ENCODE peak calls at places on chromosome 15, in ten cellular contexts. P is fibroblast of lung, B is left lung, F is astrocyte, A is pancreas, U is hepatocyte, Y is thyroid gland, R is neural progenitor cell, Q is H9, L is Peyer's patch. C is an unnamed sample. For H3K4me1, the result is how much of the 10 kb centered on the place peaks cover.

GRCh38 chr15:36495464-36495863 is 84.0 kb upstream of the CDIN1 start:
- DNase-seq in P (no peak), B (no peak), F (peak), A (no peak), U (no peak), Y (no peak), R (no peak), Q (no peak), L (no peak), C (no peak)

GRCh38 chr15:80494311-80494710 is 90.1 kb downstream of the ARNT2 start:
- DNase-seq in P (peak), B (no peak), F (peak), A (no peak), U (no peak), Y (no peak), R (no peak), Q (no peak), L (no peak), C (peak)

GRCh38 chr15:57213783-57214366 is 162.4 kb upstream of the CGNL1 start:
- DNase-seq in P (peak), B (no peak), F (peak), A (no peak), U (peak), Y (no peak), R (peak), Q (no peak), L (no peak), C (peak)

GRCh38 chr15:99507016-99507731 is 58.6 kb upstream of the MEF2A start:
- DNase-seq in P (peak), B (no peak), F (peak), A (no peak), U (peak), Y (no peak), R (no peak), Q (no peak), L (no peak), C (no peak)

GRCh38 chr15:78046796-78047341 is 30.6 kb downstream of the TBC1D2B start:
- DNase-seq in P (no peak), B (no peak), F (no peak), A (no peak), U (no peak), Y (peak), R (no peak), Q (no peak), L (no peak), C (no peak)

GRCh38 chr15:61157933-61158332 is 71.2 kb downstream of the RORA start:
- DNase-seq in P (peak), B (peak), F (no peak), A (no peak), U (no peak), Y (peak), R (no peak), Q (no peak), L (no peak), C (no peak)

GRCh38 chr15:39641187-39641889 is 60.5 kb downstream of the THBS1 start:
- DNase-seq in P (no peak), B (no peak), F (peak), A (no peak), U (no peak), Y (no peak), R (no peak), Q (no peak), L (no peak), C (no peak)

GRCh38 chr15:71564217-71564616 is 246.1 kb upstream of the NR2E3 start:
- DNase-seq in P (no peak), B (no peak), F (no peak), A (no peak), U (no peak), Y (no peak), R (no peak), Q (no peak), L (no peak), C (no peak)

GRCh38 chr15:45993072-45993471 is 358.2 kb downstream of the SQOR start:
- DNase-seq in P (no peak), B (no peak), F (no peak), A (no peak), U (no peak), Y (no peak), R (no peak), Q (no peak), L (no peak), C (no peak)

GRCh38 chr15:60589253-60589652 is 110.3 kb upstream of the ICE2 start:
- DNase-seq in P (no peak), B (no peak), F (no peak), A (no peak), U (no peak), Y (no peak), R (no peak), Q (no peak), L (peak), C (no peak)

GRCh38 chr15:29115093-29115991 is 154.3 kb downstream of the NSMCE3 start:
- DNase-seq in P (peak), B (no peak), F (no peak), A (no peak), U (peak), Y (peak), R (peak), Q (peak), L (no peak), C (no peak)

GRCh38 chr15:41115088-41115651 is 910 bp downstream of the INO80 start:
- DNase-seq in P (peak), B (no peak), F (peak), A (no peak), U (peak), Y (no peak), R (peak), Q (peak), L (no peak), C (no peak)
- TF ChIP-seq CTCF in P (peak), B (no peak), F (peak), A (no peak), U (peak), Y (no peak), R (peak), Q (peak), L (no peak), C (no peak)

GRCh38 chr15:93035953-93036810 is 52.8 kb downstream of the RGMA start:
- DNase-seq in P (peak), B (peak), F (no peak), A (no peak), U (peak), Y (peak), R (peak), Q (peak), L (no peak), C (peak)

GRCh38 chr15:93034512-93034911 is 54.5 kb downstream of the RGMA start:
- DNase-seq in P (no peak), B (no peak), F (no peak), A (no peak), U (no peak), Y (no peak), R (no peak), Q (no peak), L (no peak), C (no peak)

GRCh38 chr15:93033434-93034045 is 55.5 kb downstream of the RGMA start:
- DNase-seq in P (no peak), B (no peak), F (no peak), A (no peak), U (no peak), Y (no peak), R (no peak), Q (no peak), L (no peak), C (no peak)

GRCh38 chr15:93036922-93037321 is 52.1 kb downstream of the RGMA start:
- DNase-seq in P (no peak), B (no peak), F (no peak), A (no peak), U (no peak), Y (peak), R (no peak), Q (peak), L (no peak), C (no peak)

GRCh38 chr15:93035092-93035915 is 53.7 kb downstream of the RGMA start:
- DNase-seq in P (no peak), B (peak), F (no peak), A (no peak), U (no peak), Y (no peak), R (no peak), Q (no peak), L (no peak), C (no peak)
- H3K4me1 ChIP-seq in P (under half), B (under half), F (under half), A (under half), U (under half), Y (under half), R (under half), Q (under half), L (under half), C (under half)

DNA sequence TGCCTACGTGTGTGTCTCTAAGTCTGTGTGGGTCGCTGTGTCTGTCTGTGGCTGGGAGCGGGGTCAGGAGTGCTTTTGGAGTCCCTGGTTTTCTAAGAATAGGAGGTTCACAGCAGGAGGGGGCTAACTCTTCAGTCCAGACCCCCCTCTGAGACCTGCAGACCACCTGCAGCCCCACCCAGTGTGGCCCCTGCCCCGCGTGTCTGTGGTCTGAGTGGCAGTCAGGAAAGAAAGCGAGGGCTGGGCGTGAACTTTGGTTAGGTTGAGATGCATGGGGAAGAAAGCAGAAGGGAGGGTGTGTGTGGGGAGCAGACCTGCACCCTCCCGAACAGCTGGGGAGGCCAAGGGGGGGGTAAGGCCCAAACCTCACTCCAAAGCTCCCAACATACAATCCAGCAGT is 144.9 kb upstream of the TPM1 start:
- DNase-seq in P (no peak), B (no peak), F (no peak), A (no peak), U (no peak), Y (no peak), R (no peak), Q (no peak), L (no peak), C (no peak)
- H3K27ac ChIP-seq in P (no peak), B (no peak), F (peak), A (peak), U (peak), Y (no peak), R (no peak), Q (no peak), L (no peak), C (peak)

DNA sequence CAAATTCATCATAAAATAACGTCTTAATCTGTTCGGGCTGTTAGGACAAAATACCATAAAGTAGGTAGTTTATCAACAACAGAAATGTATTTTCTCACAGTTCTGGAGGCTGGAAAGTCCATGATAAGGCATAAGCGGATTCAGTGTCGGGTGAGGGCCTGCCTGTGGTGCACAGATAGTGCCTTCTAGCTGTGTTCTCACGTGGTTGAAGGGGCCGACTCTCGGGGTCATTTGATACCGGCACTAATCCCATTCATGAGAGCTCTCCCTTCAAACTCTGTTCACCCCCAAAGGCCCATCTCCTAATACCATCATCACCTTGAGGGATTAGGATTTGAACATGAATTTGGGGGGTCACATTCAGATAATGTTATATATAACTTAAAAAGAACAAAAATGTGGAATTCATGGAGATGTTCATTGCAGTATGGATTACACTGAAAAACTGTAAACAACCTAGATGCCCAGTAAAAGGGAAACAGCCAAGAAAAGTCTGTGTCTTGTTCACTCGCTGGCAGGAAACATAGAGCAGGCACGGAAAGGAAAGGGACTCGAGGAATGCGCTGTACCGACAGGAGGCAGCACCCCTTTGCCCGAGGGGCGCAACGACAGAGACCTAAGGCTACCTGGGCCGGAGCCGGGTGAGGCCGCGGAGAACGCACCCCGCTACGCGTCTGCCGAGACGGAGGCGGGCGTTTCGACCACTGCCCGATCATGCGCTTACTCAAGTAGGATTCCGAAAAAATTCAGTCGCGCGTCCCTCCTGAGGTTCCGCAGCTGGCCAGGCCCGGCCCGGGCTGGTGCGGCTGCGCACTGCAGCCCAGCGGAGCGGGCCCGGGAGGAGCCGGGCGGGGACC is 1.1 kb upstream of the MAN2A2 start:
- DNase-seq in P (peak), B (peak), F (peak), A (peak), U (peak), Y (peak), R (peak), Q (peak), L (peak), C (peak)
- TF ChIP-seq CTCF in P (peak), B (peak), F (peak), A (peak), U (peak), Y (peak), R (peak), Q (peak), L (peak), C (peak)

DNA sequence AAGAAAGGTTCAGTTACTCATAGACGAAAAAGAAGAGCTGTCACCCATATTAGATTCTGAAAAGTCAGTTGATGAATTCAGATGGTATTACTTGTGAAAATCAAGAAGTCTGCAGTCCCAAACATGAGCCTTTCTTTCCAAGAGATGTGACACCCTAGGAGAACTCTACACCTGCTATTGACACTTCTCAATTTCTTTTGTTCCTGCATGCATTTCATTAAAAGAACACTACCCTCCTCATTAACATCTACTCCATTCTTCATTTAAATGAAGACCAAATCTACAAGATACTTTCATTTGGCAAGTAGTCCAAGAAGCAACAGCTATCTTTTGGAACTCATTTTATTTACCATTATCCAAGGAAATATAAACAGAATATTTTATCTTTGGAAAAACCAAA is 6.6 kb downstream of the GABRB3 start:
- DNase-seq in P (no peak), B (no peak), F (no peak), A (no peak), U (no peak), Y (no peak), R (no peak), Q (no peak), L (no peak), C (no peak)
- H3K4me1 ChIP-seq in P (under half), B (under half), F (under half), A (under half), U (under half), Y (under half), R (under half), Q (under half), L (under half), C (half or more)